ENCODE peak calls at places on chromosomes 6 and 20, in ten cellular contexts. M is MM.1S, Y is body of pancreas, O is gastrocnemius medialis, R is osteoblast, H is H1, F is ovary, N is left lung, E is GM23248, K is esophagus squamous epithelium. Q is an unnamed sample.
A peak's percentile ranks its signal among the peaks of the same experiment; 100 is the strongest.

GRCh38 chr20:4684837-4685413 is 36.8 kb upstream of the PRND start:
- DNase-seq in M (no peak), Y (no peak), O (no peak), R (no peak), H (no peak), F (peak; percentile 26), N (no peak), E (peak; percentile 80), K (no peak), Q (no peak)

GRCh38 chr6:139686308-139686707 is 311.9 kb upstream of the CITED2 start:
- DNase-seq in M (no peak), Y (no peak), O (peak; percentile 56), R (no peak), H (no peak), F (no peak), N (no peak), E (peak; percentile 56), K (no peak), Q (no peak)

GRCh38 chr6:168892031-168892430 is 361.6 kb downstream of the THBS2 start:
- DNase-seq in M (no peak), Y (no peak), O (no peak), R (no peak), H (no peak), F (no peak), N (no peak), E (no peak), K (no peak), Q (no peak)

GRCh38 chr20:9241721-9242427 is 173.0 kb downstream of the PLCB4 start:
- DNase-seq in M (no peak), Y (peak; percentile 13), O (no peak), R (no peak), H (no peak), F (no peak), N (no peak), E (peak; percentile 43), K (no peak), Q (no peak)

GRCh38 chr6:145044606-145045275 is 690.6 kb downstream of the EPM2A start:
- DNase-seq in M (no peak), Y (no peak), O (no peak), R (peak; percentile 73), H (no peak), F (no peak), N (no peak), E (peak; percentile 90), K (no peak), Q (no peak)

GRCh38 chr6:6820688-6821238 is 232.2 kb downstream of the LY86 start:
- DNase-seq in M (no peak), Y (peak; percentile 76), O (no peak), R (no peak), H (peak; percentile 62), F (no peak), N (no peak), E (no peak), K (no peak), Q (no peak)

GRCh38 chr20:63686492-63687321 is 9.7 kb upstream of the TNFRSF6B start:
- DNase-seq in M (no peak), Y (peak; percentile 75), O (peak; percentile 49), R (peak; percentile 99), H (no peak), F (peak; percentile 65), N (peak; percentile 90), E (peak; percentile 94), K (no peak), Q (peak; percentile 51)

GRCh38 chr20:22453244-22454080 is 130.9 kb downstream of the FOXA2 start:
- DNase-seq in M (no peak), Y (peak; percentile 55), O (no peak), R (no peak), H (no peak), F (no peak), N (no peak), E (peak; percentile 49), K (no peak), Q (no peak)

GRCh38 chr6:9126845-9127560 is 691.7 kb upstream of the SLC35B3 start:
- DNase-seq in M (no peak), Y (no peak), O (no peak), R (peak; percentile 61), H (no peak), F (no peak), N (no peak), E (peak; percentile 38), K (no peak), Q (no peak)

DNA sequence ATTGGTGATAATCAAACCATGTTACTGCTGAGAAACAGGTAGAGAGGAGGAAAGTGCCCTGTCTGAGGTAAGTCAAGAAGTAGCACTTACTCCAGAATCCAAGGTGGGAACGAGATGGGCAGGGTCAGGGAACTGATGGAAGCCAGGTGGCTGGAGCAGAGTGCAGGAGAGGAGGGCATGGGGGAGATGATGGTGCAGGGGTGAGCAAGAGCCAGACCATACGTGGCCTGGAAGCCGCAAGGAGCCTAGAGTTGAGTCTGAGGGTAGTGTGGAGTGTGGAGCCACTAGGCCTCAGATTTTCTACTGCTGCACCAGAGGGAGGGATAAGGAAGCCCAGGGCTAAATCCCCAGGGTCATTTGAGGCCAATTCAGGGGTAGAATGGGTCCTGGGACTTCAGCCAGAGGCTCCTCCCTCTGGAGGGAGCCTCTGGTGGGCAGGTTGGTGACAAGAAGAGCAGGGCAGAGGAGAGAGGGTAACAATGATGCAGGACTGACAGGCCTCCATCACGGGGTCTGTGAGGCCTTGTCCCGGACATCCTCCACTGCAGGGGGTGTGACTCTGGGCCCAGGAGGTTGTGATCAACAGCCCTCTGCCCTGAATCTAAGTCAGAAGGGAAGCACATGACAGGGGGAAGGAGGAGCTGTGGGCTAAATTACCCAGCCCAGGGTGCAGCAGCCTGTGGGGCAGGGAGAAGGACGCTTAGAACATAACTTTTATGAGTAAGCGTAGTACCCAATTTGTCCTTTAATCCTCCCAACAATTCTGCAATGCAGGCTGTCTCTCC is 28.7 kb downstream of the COX4I2 start:
- DNase-seq in M (no peak), Y (peak; percentile 58), O (peak; percentile 58), R (no peak), H (no peak), F (no peak), N (peak; percentile 77), E (no peak), K (no peak), Q (peak; percentile 47)
- H3K4me1 ChIP-seq in M (peaks cover 59% of the 10 kb centered on the region), Y (peaks cover 90% of the 10 kb centered on the region), O (peaks cover 81% of the 10 kb centered on the region), R (peaks cover 11% of the 10 kb centered on the region), H (peaks cover 5% of the 10 kb centered on the region), F (peaks cover 20% of the 10 kb centered on the region), N (peaks cover 59% of the 10 kb centered on the region), E (peaks cover 9% of the 10 kb centered on the region), K (peaks cover 42% of the 10 kb centered on the region), Q (peaks cover 34% of the 10 kb centered on the region)

GRCh38 chr6:77666340-77666739 is 13.5 kb downstream of the MEI4 start:
- DNase-seq in M (no peak), Y (no peak), O (no peak), R (no peak), H (no peak), F (no peak), N (no peak), E (no peak), K (no peak), Q (no peak)
- H3K27ac ChIP-seq in M (no peak overlapping the region), Y (no peak overlapping the region), O (no peak overlapping the region), R (no peak overlapping the region), H (no peak overlapping the region), F (no peak overlapping the region), N (no peak overlapping the region), E (no peak overlapping the region), K (no peak overlapping the region), Q (no peak overlapping the region)

DNA sequence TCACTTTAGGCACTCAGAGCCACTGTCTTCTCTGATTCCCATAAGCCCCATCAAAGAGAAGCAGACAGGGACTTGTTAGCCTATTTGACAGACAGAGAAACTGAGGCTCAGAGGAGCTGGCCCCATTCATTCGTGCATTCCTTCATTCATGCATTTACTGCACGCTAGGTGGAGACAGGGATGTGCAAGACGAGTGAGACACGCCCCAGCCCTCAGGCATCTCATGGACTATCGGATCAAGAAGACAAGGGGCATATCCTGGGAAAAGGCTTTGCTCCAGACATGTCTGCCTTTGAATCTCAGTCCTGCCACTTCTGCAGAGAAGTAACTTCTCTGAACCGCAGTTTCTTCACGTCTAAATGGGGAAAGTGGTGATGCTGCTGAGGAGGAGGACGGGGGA is 54.1 kb downstream of the BPIFB1 start:
- DNase-seq in M (no peak), Y (no peak), O (no peak), R (no peak), H (no peak), F (no peak), N (no peak), E (no peak), K (no peak), Q (no peak)
- H3K4me3 ChIP-seq in M (no peak overlapping the region), Y (no peak overlapping the region), O (no peak overlapping the region), R (no peak overlapping the region), H (no peak overlapping the region), F (no peak overlapping the region), N (no peak overlapping the region), E (no peak overlapping the region), K (no peak overlapping the region), Q (no peak overlapping the region)

DNA sequence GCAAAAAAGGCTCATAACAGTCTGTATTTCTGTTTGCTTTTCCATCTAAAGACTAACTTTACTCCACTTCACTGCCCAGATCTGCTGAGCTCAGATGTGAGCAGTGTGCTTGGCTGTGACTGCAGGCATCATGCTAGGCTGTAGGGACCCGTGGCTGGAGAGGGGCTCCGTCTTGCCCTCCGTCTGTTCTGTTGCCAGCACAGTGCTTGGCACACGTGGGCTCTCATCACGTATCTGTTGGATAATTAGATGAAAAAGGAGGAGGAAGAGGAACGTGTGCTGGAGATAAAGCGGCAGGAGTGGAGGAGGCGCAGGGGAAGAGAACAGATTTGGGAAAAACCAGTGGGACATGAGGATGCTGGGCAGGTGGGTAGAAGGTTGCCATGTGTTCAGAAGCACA is 57.6 kb upstream of the IER3 start:
- DNase-seq in M (no peak), Y (no peak), O (no peak), R (no peak), H (no peak), F (no peak), N (no peak), E (no peak), K (no peak), Q (no peak)
- H3K4me1 ChIP-seq in M (no peaks in the 10 kb centered on the region), Y (no peaks in the 10 kb centered on the region), O (no peaks in the 10 kb centered on the region), R (peaks cover 8% of the 10 kb centered on the region), H (no peaks in the 10 kb centered on the region), F (peaks cover 7% of the 10 kb centered on the region), N (no peaks in the 10 kb centered on the region), E (no peaks in the 10 kb centered on the region), K (no peaks in the 10 kb centered on the region), Q (peaks cover 15% of the 10 kb centered on the region)

Q was measured in ascending aorta.